ENCODE peak calls at places on chromosomes 12 and 14, in ten cellular contexts. E is pancreas, G is transverse colon, H is adrenal gland, R is tibial nerve, K is endodermal cell, O is breast epithelium, A is neural progenitor cell, B is IMR-90, X is heart left ventricle. P is an unnamed sample.

GRCh38 chr12:40063424-40063823 is 42.5 kb downstream of the SLC2A13 start:
- DNase-seq in E (no peak), G (no peak), H (no peak), R (no peak), K (no peak), O (no peak), A (no peak), B (no peak), X (peak; percentile 39), P (no peak)

GRCh38 chr14:41609704-41610183 is 3.1 kb downstream of the LRFN5 start:
- DNase-seq in E (peak; percentile 58), G (no peak), H (peak; percentile 80), R (peak; percentile 43), K (peak; percentile 94), O (no peak), A (peak; percentile 85), B (peak; percentile 58), X (peak; percentile 68), P (no peak)

GRCh38 chr12:122051231-122051876 is 27.2 kb upstream of the MLXIP start:
- DNase-seq in E (no peak), G (no peak), H (peak; percentile 62), R (no peak), K (peak; percentile 41), O (no peak), A (no peak), B (peak; percentile 44), X (peak; percentile 71), P (no peak)

GRCh38 chr12:74646831-74647230 is 109.2 kb downstream of the ATXN7L3B start:
- DNase-seq in E (no peak), G (no peak), H (no peak), R (no peak), K (no peak), O (no peak), A (no peak), B (no peak), X (no peak), P (no peak)

GRCh38 chr14:75273272-75274044 is 5.2 kb upstream of the FOS start:
- DNase-seq in E (no peak), G (peak; percentile 26), H (peak; percentile 29), R (no peak), K (no peak), O (no peak), A (no peak), B (peak; percentile 93), X (peak; percentile 34), P (no peak)

GRCh38 chr14:25006961-25007795 is 42.8 kb downstream of the STXBP6 start:
- DNase-seq in E (no peak), G (no peak), H (no peak), R (no peak), K (no peak), O (no peak), A (no peak), B (peak; percentile 95), X (no peak), P (no peak)

GRCh38 chr12:110075880-110076279 is 27.6 kb upstream of the C12orf76 start:
- DNase-seq in E (no peak), G (no peak), H (no peak), R (no peak), K (no peak), O (no peak), A (no peak), B (no peak), X (no peak), P (no peak)

GRCh38 chr12:102054345-102054744 is 7.4 kb downstream of the WASHC3 start:
- DNase-seq in E (no peak), G (no peak), H (no peak), R (no peak), K (no peak), O (no peak), A (no peak), B (no peak), X (no peak), P (no peak)

GRCh38 chr14:103140316-103141109 is 17.3 kb downstream of the TNFAIP2 start:
- DNase-seq in E (peak; percentile 48), G (no peak), H (no peak), R (no peak), K (peak; percentile 60), O (no peak), A (no peak), B (no peak), X (no peak), P (no peak)

GRCh38 chr12:122977655-122978392 is 2.7 kb upstream of the ARL6IP4 start:
- DNase-seq in E (no peak), G (no peak), H (no peak), R (no peak), K (no peak), O (no peak), A (no peak), B (no peak), X (no peak), P (no peak)

GRCh38 chr14:80787876-80788275 is 153.7 kb downstream of the CEP128 start:
- DNase-seq in E (no peak), G (no peak), H (no peak), R (no peak), K (no peak), O (no peak), A (no peak), B (no peak), X (no peak), P (no peak)

GRCh38 chr14:22084393-22085281 is 411.0 kb upstream of the OR4E1 start:
- DNase-seq in E (no peak), G (no peak), H (no peak), R (peak; percentile 64), K (no peak), O (no peak), A (peak; percentile 71), B (peak; percentile 62), X (no peak), P (peak; percentile 55)

GRCh38 chr12:32466187-32466586 is 66.8 kb downstream of the FGD4 start:
- DNase-seq in E (no peak), G (no peak), H (no peak), R (no peak), K (no peak), O (no peak), A (no peak), B (no peak), X (no peak), P (no peak)

GRCh38 chr14:21923820-21924219 is 250.2 kb upstream of the OR4E1 start:
- DNase-seq in E (no peak), G (no peak), H (no peak), R (no peak), K (no peak), O (no peak), A (no peak), B (no peak), X (no peak), P (peak; percentile 74)

GRCh38 chr14:70018713-70019201 is 139.5 kb downstream of the SMOC1 start:
- DNase-seq in E (no peak), G (peak; percentile 52), H (no peak), R (no peak), K (no peak), O (peak; percentile 60), A (no peak), B (peak; percentile 47), X (peak; percentile 41), P (peak; percentile 17)

GRCh38 chr12:43079481-43079880 is 472.5 kb downstream of the ADAMTS20 start:
- DNase-seq in E (no peak), G (no peak), H (no peak), R (no peak), K (no peak), O (no peak), A (no peak), B (no peak), X (no peak), P (no peak)
- TF ChIP-seq CTCF in E (no peak), G (no peak), H (no peak), R (no peak), K (no peak), O (no peak), A (no peak), B (no peak), X (no peak), P (no peak)

GRCh38 chr12:45503887-45504286 is 225.6 kb upstream of the ARID2 start:
- DNase-seq in E (no peak), G (no peak), H (no peak), R (no peak), K (no peak), O (no peak), A (no peak), B (peak; percentile 39), X (no peak), P (no peak)
- H3K4me1 ChIP-seq in E (no peaks in the 10 kb centered on the region), G (no peaks in the 10 kb centered on the region), H (no peaks in the 10 kb centered on the region), R (no peaks in the 10 kb centered on the region), K (peaks cover 7% of the 10 kb centered on the region), O (no peaks in the 10 kb centered on the region), A (no peaks in the 10 kb centered on the region), B (no peaks in the 10 kb centered on the region), X (no peaks in the 10 kb centered on the region), P (no peaks in the 10 kb centered on the region)

GRCh38 chr14:91946313-91947195 is 940 bp downstream of the FBLN5 start:
- DNase-seq in E (no peak), G (no peak), H (no peak), R (peak; percentile 33), K (no peak), O (no peak), A (no peak), B (peak; percentile 41), X (no peak), P (no peak)
- TF ChIP-seq CTCF in E (no peak), G (no peak), H (no peak), R (no peak), K (no peak), O (no peak), A (no peak), B (no peak), X (no peak), P (no peak)

GRCh38 chr12:50142993-50143392 is 24.2 kb downstream of the CERS5 start:
- DNase-seq in E (no peak), G (no peak), H (no peak), R (no peak), K (no peak), O (no peak), A (no peak), B (no peak), X (no peak), P (no peak)

GRCh38 chr12:50149311-50149710 is 17.9 kb downstream of the CERS5 start:
- DNase-seq in E (no peak), G (no peak), H (no peak), R (no peak), K (no peak), O (no peak), A (no peak), B (no peak), X (no peak), P (no peak)

GRCh38 chr12:50147281-50147680 is 19.9 kb downstream of the CERS5 start:
- DNase-seq in E (no peak), G (no peak), H (no peak), R (no peak), K (no peak), O (no peak), A (no peak), B (no peak), X (no peak), P (no peak)

GRCh38 chr12:50151047-50151687 is 16.0 kb downstream of the CERS5 start:
- DNase-seq in E (no peak), G (no peak), H (no peak), R (no peak), K (no peak), O (no peak), A (no peak), B (peak; percentile 30), X (no peak), P (no peak)

DNA sequence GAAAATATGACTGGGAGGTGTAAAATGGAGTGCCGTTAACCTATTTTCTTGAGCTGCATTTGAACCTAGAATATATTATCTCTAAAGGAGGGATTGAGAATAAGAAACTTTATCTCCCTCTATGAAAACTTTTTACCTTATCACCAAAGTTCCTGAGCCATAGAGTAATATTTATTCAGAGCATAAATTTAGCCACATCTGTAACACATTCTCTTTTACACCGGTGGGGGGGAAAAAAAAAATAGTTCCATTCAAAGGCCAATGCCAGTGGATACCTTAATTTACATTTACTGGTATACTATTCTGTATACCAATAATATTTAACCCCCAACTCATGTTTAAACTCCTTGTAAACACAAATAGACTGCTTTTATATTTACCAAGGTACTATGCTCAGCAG is 21.7 kb downstream of the CERS5 start:
- DNase-seq in E (no peak), G (no peak), H (no peak), R (no peak), K (no peak), O (no peak), A (no peak), B (no peak), X (no peak), P (no peak)
- H3K4me1 ChIP-seq in E (no peaks in the 10 kb centered on the region), G (no peaks in the 10 kb centered on the region), H (peaks cover under 1% of the 10 kb centered on the region), R (peaks cover under 1% of the 10 kb centered on the region), K (no peaks in the 10 kb centered on the region), O (no peaks in the 10 kb centered on the region), A (no peaks in the 10 kb centered on the region), B (peaks cover 3% of the 10 kb centered on the region), X (peaks cover 26% of the 10 kb centered on the region), P (no peaks in the 10 kb centered on the region)

P was measured in DND-41.